ENCODE peak calls at places on chromosomes 5 and 9, in six cellular contexts. O, R, M, A, Z and K are unnamed samples. For H3K27me3, the result is how much of the 10 kb centered on the place peaks cover.

GRCh38 chr5:137320056-137321045 is 178.8 kb downstream of the SPOCK1 start:
- DNase-seq in O (peak), R (peak), M (peak), A (peak), Z (peak), K (peak)

GRCh38 chr9:77743381-77743780 is 95.3 kb upstream of the GNA14 start:
- DNase-seq in O (no peak), R (no peak), M (no peak), A (no peak), Z (no peak), K (peak)

GRCh38 chr5:112174959-112175594 is 244.0 kb downstream of the EPB41L4A start:
- DNase-seq in O (peak), R (peak), M (peak), A (peak), Z (peak), K (no peak)

GRCh38 chr9:115018547-115019435 is 88.4 kb upstream of the TNFSF8 start:
- DNase-seq in O (no peak), R (no peak), M (peak), A (no peak), Z (peak), K (peak)

GRCh38 chr5:60883229-60883628 is 39.2 kb upstream of the ELOVL7 start:
- DNase-seq in O (no peak), R (no peak), M (peak), A (no peak), Z (peak), K (no peak)

GRCh38 chr5:137592317-137592716 is 93.2 kb upstream of the SPOCK1 start:
- DNase-seq in O (no peak), R (no peak), M (no peak), A (no peak), Z (no peak), K (no peak)

GRCh38 chr5:159324097-159324760 is 6.1 kb downstream of the IL12B start:
- DNase-seq in O (no peak), R (no peak), M (no peak), A (no peak), Z (no peak), K (peak)

GRCh38 chr9:136975624-136976023 is 1.7 kb upstream of the PTGDS start:
- DNase-seq in O (no peak), R (no peak), M (no peak), A (peak), Z (no peak), K (no peak)

GRCh38 chr9:110604101-110604710 is 24.7 kb upstream of the SVEP1 start:
- DNase-seq in O (no peak), R (peak), M (no peak), A (no peak), Z (no peak), K (no peak)

GRCh38 chr9:89153618-89154017 is 25.0 kb downstream of the SHC3 start:
- DNase-seq in O (no peak), R (no peak), M (no peak), A (no peak), Z (no peak), K (no peak)

GRCh38 chr9:89149726-89150125 is 28.9 kb downstream of the SHC3 start:
- DNase-seq in O (no peak), R (no peak), M (no peak), A (no peak), Z (no peak), K (no peak)

GRCh38 chr9:89154218-89154617 is 24.4 kb downstream of the SHC3 start:
- DNase-seq in O (no peak), R (no peak), M (no peak), A (no peak), Z (no peak), K (no peak)

GRCh38 chr9:89153187-89153586 is 25.4 kb downstream of the SHC3 start:
- DNase-seq in O (no peak), R (no peak), M (no peak), A (no peak), Z (no peak), K (no peak)

GRCh38 chr9:89154651-89155336 is 23.8 kb downstream of the SHC3 start:
- DNase-seq in O (no peak), R (no peak), M (no peak), A (no peak), Z (no peak), K (peak)
- H3K27ac ChIP-seq in O (no peak), R (no peak), M (no peak), A (no peak), Z (no peak), K (peak)

DNA sequence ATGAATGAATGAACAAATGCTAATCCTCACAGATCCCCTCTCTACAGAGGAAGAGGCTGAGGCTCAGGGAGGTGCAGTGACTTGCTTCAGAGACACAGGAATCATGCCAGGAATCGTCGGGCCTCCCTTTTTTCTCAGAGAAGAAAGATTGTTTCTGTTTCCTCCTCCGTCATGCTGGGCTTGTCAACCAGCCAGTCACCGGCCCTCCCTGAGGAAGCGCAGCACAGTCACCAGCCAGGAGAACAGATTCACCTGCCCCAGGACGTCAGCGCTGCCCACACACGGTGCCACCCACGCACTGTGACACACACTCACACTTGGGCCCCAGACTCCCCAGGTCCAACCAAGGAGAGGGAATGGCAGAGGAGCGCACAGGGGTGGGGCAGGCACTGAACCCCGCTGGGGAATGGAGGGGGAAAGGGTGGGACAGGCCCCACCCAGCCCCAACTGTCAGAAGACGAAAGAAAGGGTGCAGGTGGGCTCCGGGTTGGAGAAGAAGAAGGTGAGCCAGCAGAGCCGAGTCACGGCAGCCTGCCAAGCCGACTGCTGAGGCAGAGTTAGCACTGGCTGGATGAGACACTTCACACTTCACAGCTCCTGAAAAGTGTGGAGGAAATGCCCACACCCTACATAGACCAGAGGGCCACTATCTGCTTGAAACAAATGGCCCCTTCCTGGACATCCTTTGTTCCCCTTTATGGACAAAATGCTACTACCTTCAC is 13.8 kb upstream of the ERGIC1 start:
- DNase-seq in O (peak), R (peak), M (no peak), A (no peak), Z (peak), K (no peak)
- H3K27me3 ChIP-seq in O (under half), R (under half), M (under half), A (under half), Z (under half), K (under half)

GRCh38 chr9:72467766-72468738 is 53.4 kb upstream of the TMC1 start:
- DNase-seq in O (no peak), R (no peak), M (no peak), A (no peak), Z (no peak), K (no peak)

GRCh38 chr9:72462340-72462739 is 59.1 kb upstream of the TMC1 start:
- DNase-seq in O (no peak), R (no peak), M (no peak), A (no peak), Z (no peak), K (no peak)

GRCh38 chr9:72460342-72461312 is 60.8 kb upstream of the TMC1 start:
- DNase-seq in O (no peak), R (no peak), M (no peak), A (no peak), Z (peak), K (no peak)

GRCh38 chr9:72465602-72466001 is 55.8 kb upstream of the TMC1 start:
- DNase-seq in O (no peak), R (no peak), M (no peak), A (no peak), Z (no peak), K (no peak)

GRCh38 chr9:72464819-72465218 is 56.6 kb upstream of the TMC1 start:
- DNase-seq in O (no peak), R (no peak), M (no peak), A (no peak), Z (no peak), K (no peak)
- H3K4me3 ChIP-seq in O (no peak), R (no peak), M (no peak), A (no peak), Z (no peak), K (no peak)

GRCh38 chr9:6703898-6704639 is 53.7 kb upstream of the KDM4C start:
- DNase-seq in O (peak), R (peak), M (peak), A (peak), Z (peak), K (peak)
- H3K27ac ChIP-seq in O (peak), R (peak), M (peak), A (peak), Z (peak), K (peak)

GRCh38 chr5:1852324-1852947 is 30.3 kb downstream of the IRX4 start:
- DNase-seq in O (no peak), R (no peak), M (no peak), A (no peak), Z (no peak), K (no peak)
- H3K27me3 ChIP-seq in O (under half), R (under half), M (half or more), A (under half), Z (under half), K (half or more)